ENCODE peak calls at places on chromosomes 12 and 14, in four cellular contexts. X is upper lobe of right lung, B is activated gamma-delta T cell treated with Interleukin-2 at 50 U/mL for 16 hours, Q is left ventricle myocardium inferior. J is an unnamed sample.
A peak's percentile ranks its signal among the peaks of the same experiment; 100 is the strongest.

GRCh38 chr12:48542300-48542928 is 17.0 kb downstream of the OR8S1 start:
- DNase-seq in Q (no peak), X (peak; percentile 71), B (peak; percentile 16), J (no peak)

GRCh38 chr14:96104469-96105057 is 65.4 kb downstream of the C14orf132 start:
- DNase-seq in X (peak; percentile 83), B (no peak), Q (peak; percentile 56), J (peak; percentile 85)

GRCh38 chr14:48723841-48724495 is 862.2 kb downstream of the RPS29 start:
- DNase-seq in B (no peak), Q (no peak), X (no peak), J (no peak)

GRCh38 chr12:1913377-1914115 is 4.9 kb downstream of the CACNA2D4 start:
- DNase-seq in X (no peak), B (no peak), Q (no peak), J (no peak)

GRCh38 chr12:109588461-109589239 is 15.1 kb downstream of the MVK start:
- DNase-seq in X (peak; percentile 73), Q (no peak), B (no peak), J (no peak)

GRCh38 chr12:39138268-39138667 is 232.9 kb upstream of the CPNE8 start:
- DNase-seq in X (no peak), Q (no peak), B (no peak), J (no peak)

GRCh38 chr12:107317751-107318553 is 224.6 kb upstream of the CRY1 start:
- DNase-seq in Q (peak; percentile 84), X (peak; percentile 92), B (peak; percentile 79), J (no peak)

GRCh38 chr14:77458249-77458950 is 507 bp downstream of the AHSA1 start:
- DNase-seq in B (peak; percentile 9), X (no peak), Q (no peak), J (no peak)

GRCh38 chr14:98408713-98409112 is 863.3 kb downstream of the BCL11B start:
- DNase-seq in X (no peak), B (no peak), Q (no peak), J (no peak)

GRCh38 chr14:37595809-37596595 is 573 bp downstream of the TTC6 start:
- DNase-seq in B (no peak), X (peak; percentile 91), Q (no peak), J (no peak)

GRCh38 chr14:61992139-61992538 is 229.9 kb downstream of the SNAPC1 start:
- DNase-seq in B (no peak), X (no peak), Q (no peak), J (no peak)

GRCh38 chr14:64337901-64338615 is 43.9 kb upstream of the ESR2 start:
- DNase-seq in X (no peak), B (no peak), Q (no peak), J (no peak)

GRCh38 chr12:108857158-108857407 is 300 bp downstream of the SSH1 start:
- DNase-seq in Q (no peak), B (no peak), X (peak; percentile 68), J (peak; percentile 41)

GRCh38 chr14:91573894-91574837 is 64.1 kb upstream of the PPP4R3A start:
- DNase-seq in Q (peak; percentile 19), B (peak; percentile 39), X (peak; percentile 82), J (no peak)

J was measured in uterus.